ENCODE peak calls at places on chromosomes 11 and 22, in eight cellular contexts. C, K, H, G, M, L, V and Y are unnamed samples. For H3K9me3, the result is how much of the 10 kb centered on the place peaks cover.

GRCh38 chr11:128627666-128628342 is 40.4 kb upstream of the ETS1 start:
- DNase-seq in C (no peak), K (no peak), H (no peak), G (no peak), M (no peak), L (no peak), V (no peak), Y (no peak)

GRCh38 chr11:46438211-46438610 is 46.6 kb upstream of the CHRM4 start:
- DNase-seq in C (no peak), K (no peak), H (no peak), G (no peak), M (no peak), L (no peak), V (no peak), Y (no peak)

GRCh38 chr22:45009881-45010531 is at the start of gene PHF21B:
- DNase-seq in C (no peak), K (no peak), H (no peak), G (peak), M (peak), L (peak), V (no peak), Y (no peak)

GRCh38 chr22:33919591-33920501 is at the start of gene LARGE1:
- DNase-seq in C (no peak), K (peak), H (peak), G (peak), M (peak), L (peak), V (peak), Y (peak)

GRCh38 chr22:46354993-46355305 is 19.4 kb downstream of the TRMU start:
- DNase-seq in C (no peak), K (no peak), H (no peak), G (no peak), M (no peak), L (no peak), V (no peak), Y (no peak)

GRCh38 chr11:9626778-9627394 is 37.0 kb upstream of the SWAP70 start:
- DNase-seq in C (no peak), K (no peak), H (peak), G (no peak), M (no peak), L (no peak), V (no peak), Y (no peak)

GRCh38 chr11:88315981-88316441 is 21.5 kb downstream of the CTSC start:
- DNase-seq in C (no peak), K (no peak), H (no peak), G (no peak), M (no peak), L (no peak), V (no peak), Y (no peak)

GRCh38 chr22:33109532-33110148 is 51.5 kb upstream of the SYN3 start:
- DNase-seq in C (no peak), K (no peak), H (no peak), G (no peak), M (no peak), L (no peak), V (no peak), Y (no peak)

GRCh38 chr11:76318744-76319384 is 62.1 kb downstream of the THAP12 start:
- DNase-seq in C (peak), K (peak), H (peak), G (peak), M (peak), L (peak), V (peak), Y (peak)

GRCh38 chr22:30212363-30212995 is 34.1 kb downstream of the LIF start:
- DNase-seq in C (no peak), K (peak), H (no peak), G (no peak), M (no peak), L (peak), V (peak), Y (peak)

GRCh38 chr11:32173435-32173834 is 82.6 kb downstream of the RCN1 start:
- DNase-seq in C (no peak), K (no peak), H (peak), G (peak), M (peak), L (peak), V (peak), Y (peak)

GRCh38 chr11:17578958-17579357 is 31.9 kb downstream of the OTOG start:
- DNase-seq in C (no peak), K (no peak), H (peak), G (no peak), M (peak), L (no peak), V (no peak), Y (no peak)

GRCh38 chr11:131195801-131196517 is 174.5 kb upstream of the NTM start:
- DNase-seq in C (no peak), K (no peak), H (no peak), G (no peak), M (peak), L (peak), V (peak), Y (no peak)

GRCh38 chr11:73705053-73705452 is 55.8 kb downstream of the RAB6A start:
- DNase-seq in C (no peak), K (no peak), H (no peak), G (no peak), M (no peak), L (no peak), V (no peak), Y (no peak)

GRCh38 chr22:34599567-34599966 is 466.4 kb upstream of the ISX start:
- DNase-seq in C (no peak), K (no peak), H (no peak), G (no peak), M (no peak), L (no peak), V (no peak), Y (no peak)

GRCh38 chr22:20809538-20810185 is 35.7 kb downstream of the SERPIND1 start:
- DNase-seq in C (no peak), K (no peak), H (peak), G (no peak), M (no peak), L (no peak), V (no peak), Y (no peak)

GRCh38 chr22:43923631-43924548 is at the start of gene PNPLA3:
- DNase-seq in C (peak), K (peak), H (peak), G (peak), M (peak), L (peak), V (peak), Y (peak)

GRCh38 chr11:106177311-106177710 is 99.8 kb downstream of the AASDHPPT start:
- DNase-seq in C (no peak), K (no peak), H (no peak), G (no peak), M (no peak), L (no peak), V (peak), Y (no peak)

GRCh38 chr11:70580036-70580805 is 181.9 kb downstream of the CTTN start:
- DNase-seq in C (no peak), K (no peak), H (no peak), G (peak), M (no peak), L (no peak), V (no peak), Y (no peak)

GRCh38 chr11:70583781-70584218 is 185.5 kb downstream of the CTTN start:
- DNase-seq in C (no peak), K (no peak), H (no peak), G (no peak), M (no peak), L (no peak), V (no peak), Y (no peak)

GRCh38 chr11:70584786-70585545 is 186.6 kb downstream of the CTTN start:
- DNase-seq in C (no peak), K (no peak), H (peak), G (no peak), M (no peak), L (no peak), V (no peak), Y (peak)

GRCh38 chr11:70581991-70582885 is 183.9 kb downstream of the CTTN start:
- DNase-seq in C (no peak), K (no peak), H (peak), G (no peak), M (no peak), L (no peak), V (no peak), Y (no peak)

GRCh38 chr11:70582886-70583641 is 184.7 kb downstream of the CTTN start:
- DNase-seq in C (no peak), K (no peak), H (no peak), G (no peak), M (no peak), L (no peak), V (no peak), Y (no peak)
- H3K9me3 ChIP-seq in C (under half), K (under half), H (under half), G (under half), M (under half), L (under half), V (under half), Y (under half)

GRCh38 chr11:41010361-41011050 is 448.9 kb downstream of the LRRC4C start:
- DNase-seq in C (no peak), K (no peak), H (no peak), G (no peak), M (no peak), L (no peak), V (no peak), Y (no peak)
- H3K9me3 ChIP-seq in C (under half), K (under half), H (under half), G (under half), M (under half), L (under half), V (under half), Y (under half)

DNA sequence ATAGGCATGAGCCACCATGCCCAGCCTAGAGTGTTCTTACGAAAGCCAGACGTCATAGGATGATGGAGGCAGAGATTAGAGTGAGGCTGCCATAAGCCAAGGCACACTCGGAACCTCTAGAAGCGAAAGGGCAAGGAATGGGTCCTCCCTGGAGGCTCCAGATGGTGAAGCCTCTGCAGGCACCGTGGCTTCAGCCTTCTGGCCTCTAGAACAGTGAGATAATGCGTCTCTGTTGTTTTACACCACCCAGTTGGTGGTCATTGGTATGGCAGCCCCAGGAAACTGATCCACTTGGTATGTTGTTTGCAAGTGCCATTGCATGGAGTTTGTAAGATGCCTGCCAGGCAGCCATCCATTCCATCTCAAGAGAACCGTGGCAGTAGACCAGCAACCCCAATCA is 791.0 kb downstream of the TBC1D22A start:
- DNase-seq in C (no peak), K (no peak), H (no peak), G (no peak), M (no peak), L (no peak), V (no peak), Y (no peak)
- H3K9me3 ChIP-seq in C (under half), K (under half), H (under half), G (under half), M (under half), L (under half), V (under half), Y (under half)

GRCh38 chr11:18772211-18772610 is 19.4 kb downstream of the PTPN5 start:
- DNase-seq in C (no peak), K (no peak), H (no peak), G (no peak), M (no peak), L (no peak), V (no peak), Y (no peak)

GRCh38 chr11:18770479-18771125 is 21.0 kb downstream of the PTPN5 start:
- DNase-seq in C (no peak), K (no peak), H (no peak), G (no peak), M (no peak), L (no peak), V (no peak), Y (no peak)

GRCh38 chr11:18769802-18770456 is 21.7 kb downstream of the PTPN5 start:
- DNase-seq in C (no peak), K (peak), H (no peak), G (no peak), M (no peak), L (no peak), V (no peak), Y (no peak)

GRCh38 chr11:18773104-18773503 is 18.5 kb downstream of the PTPN5 start:
- DNase-seq in C (no peak), K (no peak), H (no peak), G (no peak), M (no peak), L (no peak), V (no peak), Y (no peak)

GRCh38 chr11:18771266-18772035 is 20.1 kb downstream of the PTPN5 start:
- DNase-seq in C (no peak), K (no peak), H (no peak), G (no peak), M (no peak), L (no peak), V (no peak), Y (no peak)
- H3K9me3 ChIP-seq in C (under half), K (under half), H (under half), G (under half), M (under half), L (under half), V (under half), Y (under half)

DNA sequence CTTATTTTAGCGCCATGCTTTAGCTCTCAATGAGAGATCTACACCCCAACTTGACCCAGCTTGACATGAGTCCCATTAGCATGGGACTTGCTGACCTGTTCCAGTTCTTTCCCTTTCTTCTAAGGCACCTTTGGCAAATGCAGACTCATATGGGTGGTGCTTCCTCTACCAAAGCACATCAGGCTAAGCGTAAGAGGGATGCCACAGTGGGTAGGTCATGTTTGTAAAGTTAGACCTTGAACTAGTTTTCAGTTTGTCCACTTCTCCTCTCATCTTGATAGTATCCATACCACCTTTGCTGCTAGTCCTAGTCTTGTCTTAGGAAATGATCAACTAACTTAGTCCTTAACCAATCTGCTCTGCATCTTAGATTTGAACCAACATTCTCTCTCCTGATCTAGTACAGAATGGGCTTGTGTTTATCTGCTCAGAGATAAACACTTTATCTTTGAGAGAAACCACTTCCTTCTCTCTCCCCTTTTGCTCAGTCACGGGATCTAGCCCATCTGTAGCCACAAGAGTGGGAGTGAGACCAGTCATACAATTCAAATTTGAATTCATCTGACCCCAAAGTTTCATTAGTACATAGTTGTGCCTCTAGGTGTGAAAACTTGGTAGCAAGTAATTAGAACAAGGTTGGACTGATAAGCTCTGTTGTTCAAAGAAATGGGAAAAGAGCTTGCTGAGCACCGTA is 72.0 kb upstream of the CD44 start:
- DNase-seq in C (no peak), K (no peak), H (no peak), G (no peak), M (no peak), L (no peak), V (no peak), Y (peak)
- H3K9me3 ChIP-seq in C (under half), K (under half), H (under half), G (under half), M (under half), L (under half), V (under half), Y (under half)

GRCh38 chr11:33615751-33616150 is 84.9 kb downstream of the C11orf91 start:
- DNase-seq in C (no peak), K (no peak), H (no peak), G (no peak), M (no peak), L (no peak), V (no peak), Y (no peak)
- H3K9me3 ChIP-seq in C (under half), K (under half), H (under half), G (under half), M (under half), L (under half), V (under half), Y (under half)

GRCh38 chr11:70637949-70638598 is 239.7 kb downstream of the CTTN start:
- DNase-seq in C (no peak), K (no peak), H (no peak), G (no peak), M (no peak), L (no peak), V (no peak), Y (no peak)

GRCh38 chr11:70640408-70640807 is 242.1 kb downstream of the CTTN start:
- DNase-seq in C (no peak), K (no peak), H (no peak), G (no peak), M (no peak), L (no peak), V (no peak), Y (no peak)

GRCh38 chr11:70636659-70637058 is 238.3 kb downstream of the CTTN start:
- DNase-seq in C (no peak), K (no peak), H (no peak), G (no peak), M (no peak), L (no peak), V (no peak), Y (no peak)

GRCh38 chr11:70633610-70634009 is 235.3 kb downstream of the CTTN start:
- DNase-seq in C (no peak), K (no peak), H (no peak), G (no peak), M (no peak), L (no peak), V (no peak), Y (no peak)

GRCh38 chr11:70637186-70637800 is 239.0 kb downstream of the CTTN start:
- DNase-seq in C (no peak), K (no peak), H (no peak), G (no peak), M (no peak), L (no peak), V (no peak), Y (no peak)
- H3K9me3 ChIP-seq in C (under half), K (under half), H (under half), G (under half), M (under half), L (under half), V (under half), Y (under half)

GRCh38 chr11:3367221-3367620 is 11.7 kb downstream of the ZNF195 start:
- DNase-seq in C (no peak), K (no peak), H (no peak), G (no peak), M (no peak), L (no peak), V (no peak), Y (no peak)
- H3K9me3 ChIP-seq in C (under half), K (half or more), H (under half), G (under half), M (under half), L (under half), V (under half), Y (under half)